ENCODE peak calls at places on chromosomes 13 and 19, in five cellular contexts. One of them, this sample, is unnamed.

GRCh38 chr19:8363803-8364771 is at the start of gene ANGPTL4:
- DNase-seq in mesenchymal stem cell: peak
- DNase-seq in neuronal stem cell: peak
- DNase-seq in IMR-90: peak
- DNase-seq in H9: peak
- DNase-seq in this sample: peak

GRCh38 chr19:12782174-12782423 is 6.7 kb upstream of the HOOK2 start:
- DNase-seq in H9: no peak
- DNase-seq in IMR-90: no peak
- DNase-seq in neuronal stem cell: no peak
- DNase-seq in mesenchymal stem cell: no peak
- DNase-seq in this sample: no peak

GRCh38 chr19:391726-392374 is 17.1 kb downstream of the C2CD4C start:
- DNase-seq in neuronal stem cell: no peak
- DNase-seq in H9: no peak
- DNase-seq in mesenchymal stem cell: no peak
- DNase-seq in IMR-90: no peak
- DNase-seq in this sample: no peak

GRCh38 chr19:29535984-29536508 is 10.3 kb downstream of the VSTM2B start:
- DNase-seq in neuronal stem cell: no peak
- DNase-seq in H9: peak
- DNase-seq in mesenchymal stem cell: no peak
- DNase-seq in IMR-90: no peak
- DNase-seq in this sample: no peak

GRCh38 chr19:56404705-56405056 is 549 bp downstream of the ZNF583 start:
- DNase-seq in neuronal stem cell: no peak
- DNase-seq in IMR-90: no peak
- DNase-seq in H9: no peak
- DNase-seq in mesenchymal stem cell: no peak
- DNase-seq in this sample: no peak

GRCh38 chr13:24827799-24828198 is 63.8 kb downstream of the RNF17 start:
- DNase-seq in mesenchymal stem cell: no peak
- DNase-seq in neuronal stem cell: no peak
- DNase-seq in IMR-90: no peak
- DNase-seq in H9: no peak
- DNase-seq in this sample: no peak

GRCh38 chr13:52738719-52739467 is 727 bp downstream of the CNMD start:
- DNase-seq in neuronal stem cell: peak
- DNase-seq in mesenchymal stem cell: peak
- DNase-seq in IMR-90: no peak
- DNase-seq in H9: peak
- DNase-seq in this sample: peak

GRCh38 chr19:39297931-39298634 is 1.9 kb downstream of the IFNL1 start:
- DNase-seq in IMR-90: no peak
- DNase-seq in mesenchymal stem cell: no peak
- DNase-seq in neuronal stem cell: no peak
- DNase-seq in H9: no peak
- DNase-seq in this sample: no peak

GRCh38 chr13:76622336-76623045 is 263.7 kb downstream of the KCTD12 start:
- DNase-seq in IMR-90: no peak
- DNase-seq in mesenchymal stem cell: no peak
- DNase-seq in neuronal stem cell: no peak
- DNase-seq in H9: no peak
- DNase-seq in this sample: no peak

GRCh38 chr19:42191855-42192254 is 25.6 kb downstream of the DEDD2 start:
- DNase-seq in neuronal stem cell: no peak
- DNase-seq in IMR-90: peak
- DNase-seq in H9: no peak
- DNase-seq in mesenchymal stem cell: peak
- DNase-seq in this sample: no peak

GRCh38 chr19:19120308-19121156 is 17.7 kb downstream of the TMEM161A start:
- DNase-seq in neuronal stem cell: peak
- DNase-seq in IMR-90: peak
- DNase-seq in mesenchymal stem cell: peak
- DNase-seq in H9: peak
- DNase-seq in this sample: peak

GRCh38 chr19:39078436-39079200 is 5.5 kb upstream of the ACP7 start:
- DNase-seq in H9: no peak
- DNase-seq in IMR-90: peak
- DNase-seq in neuronal stem cell: no peak
- DNase-seq in mesenchymal stem cell: peak
- DNase-seq in this sample: no peak

GRCh38 chr19:55712804-55713631 is 25.2 kb downstream of the NLRP9 start:
- DNase-seq in IMR-90: no peak
- DNase-seq in mesenchymal stem cell: no peak
- DNase-seq in H9: no peak
- DNase-seq in neuronal stem cell: no peak
- DNase-seq in this sample: no peak

GRCh38 chr19:18049390-18049789 is 37.3 kb downstream of the IL12RB1 start:
- DNase-seq in IMR-90: peak
- DNase-seq in H9: no peak
- DNase-seq in neuronal stem cell: no peak
- DNase-seq in mesenchymal stem cell: no peak
- DNase-seq in this sample: no peak

GRCh38 chr13:73428706-73429105 is 369.9 kb downstream of the KLF5 start:
- DNase-seq in IMR-90: no peak
- DNase-seq in mesenchymal stem cell: no peak
- DNase-seq in neuronal stem cell: no peak
- DNase-seq in H9: no peak
- DNase-seq in this sample: no peak

GRCh38 chr19:39448271-39448670 is 2.9 kb downstream of the SUPT5H start:
- DNase-seq in mesenchymal stem cell: peak
- DNase-seq in H9: no peak
- DNase-seq in neuronal stem cell: no peak
- DNase-seq in IMR-90: peak
- DNase-seq in this sample: no peak

GRCh38 chr13:31385534-31385933 is 185.8 kb downstream of the B3GLCT start:
- DNase-seq in mesenchymal stem cell: no peak
- DNase-seq in neuronal stem cell: no peak
- DNase-seq in IMR-90: no peak
- DNase-seq in H9: no peak
- DNase-seq in this sample: no peak

GRCh38 chr19:1449467-1450442 is at the start of gene APC2:
- DNase-seq in mesenchymal stem cell: peak
- DNase-seq in IMR-90: peak
- DNase-seq in neuronal stem cell: peak
- DNase-seq in H9: peak
- DNase-seq in this sample: peak
- H3K23ac ChIP-seq in mesenchymal stem cell: no peak
- H3K23ac ChIP-seq in IMR-90: no peak
- H3K23ac ChIP-seq in neuronal stem cell: peak
- H3K23ac ChIP-seq in H9: no peak
- H3K23ac ChIP-seq in this sample: no peak

GRCh38 chr13:32454886-32455593 is 27.1 kb upstream of the N4BP2L1 start:
- DNase-seq in IMR-90: no peak
- DNase-seq in neuronal stem cell: no peak
- DNase-seq in mesenchymal stem cell: no peak
- DNase-seq in H9: no peak
- DNase-seq in this sample: no peak
- H3K23ac ChIP-seq in IMR-90: no peak
- H3K23ac ChIP-seq in neuronal stem cell: peak
- H3K23ac ChIP-seq in mesenchymal stem cell: no peak
- H3K23ac ChIP-seq in H9: no peak
- H3K23ac ChIP-seq in this sample: no peak

DNA sequence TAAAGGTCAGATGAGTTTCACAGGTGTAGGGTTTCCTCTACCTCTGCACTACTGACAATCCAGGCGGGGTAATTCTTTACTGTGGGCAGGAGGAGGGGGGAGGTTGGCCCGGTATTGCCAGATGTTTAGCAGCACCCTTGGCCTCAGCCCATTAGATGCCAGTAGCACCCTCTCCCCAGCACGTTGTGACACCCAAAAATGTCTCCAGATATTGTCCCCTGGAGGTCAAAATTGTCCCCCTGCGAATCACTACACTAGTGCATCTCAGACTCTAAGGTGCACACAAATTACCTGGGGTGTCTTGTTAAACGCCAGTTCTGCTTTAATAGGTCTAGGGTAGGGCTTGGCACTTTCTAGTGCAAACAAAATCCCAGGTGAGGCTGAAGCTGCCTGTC is 3.4 kb upstream of the UBAC2 start:
- DNase-seq in neuronal stem cell: no peak
- DNase-seq in mesenchymal stem cell: no peak
- DNase-seq in IMR-90: no peak
- DNase-seq in H9: no peak
- DNase-seq in this sample: no peak
- H3K23ac ChIP-seq in neuronal stem cell: no peak
- H3K23ac ChIP-seq in mesenchymal stem cell: no peak
- H3K23ac ChIP-seq in IMR-90: no peak
- H3K23ac ChIP-seq in H9: no peak
- H3K23ac ChIP-seq in this sample: no peak

DNA sequence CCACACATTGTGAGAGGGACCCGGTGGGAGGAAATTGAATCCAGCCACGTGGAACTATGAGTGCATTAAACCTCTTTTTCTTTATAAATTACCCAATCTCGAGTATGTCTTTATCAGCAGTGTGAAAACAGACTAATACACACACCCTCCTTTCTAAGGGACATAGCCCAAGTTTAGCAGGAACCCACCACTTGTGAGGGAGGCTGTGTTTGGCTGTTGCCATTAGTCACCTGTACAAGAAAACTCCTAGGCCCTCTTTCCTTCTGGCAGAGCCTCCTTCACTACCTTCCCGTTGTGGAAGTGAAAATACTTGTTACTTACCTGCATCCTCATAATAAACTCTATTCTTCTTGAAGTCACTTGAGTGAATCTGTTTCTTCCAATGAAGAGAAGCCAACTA is 76.3 kb upstream of the FARP1 start:
- DNase-seq in IMR-90: no peak
- DNase-seq in mesenchymal stem cell: no peak
- DNase-seq in H9: no peak
- DNase-seq in neuronal stem cell: no peak
- DNase-seq in this sample: no peak
- H3K23ac ChIP-seq in IMR-90: no peak
- H3K23ac ChIP-seq in mesenchymal stem cell: no peak
- H3K23ac ChIP-seq in H9: no peak
- H3K23ac ChIP-seq in neuronal stem cell: no peak
- H3K23ac ChIP-seq in this sample: no peak

DNA sequence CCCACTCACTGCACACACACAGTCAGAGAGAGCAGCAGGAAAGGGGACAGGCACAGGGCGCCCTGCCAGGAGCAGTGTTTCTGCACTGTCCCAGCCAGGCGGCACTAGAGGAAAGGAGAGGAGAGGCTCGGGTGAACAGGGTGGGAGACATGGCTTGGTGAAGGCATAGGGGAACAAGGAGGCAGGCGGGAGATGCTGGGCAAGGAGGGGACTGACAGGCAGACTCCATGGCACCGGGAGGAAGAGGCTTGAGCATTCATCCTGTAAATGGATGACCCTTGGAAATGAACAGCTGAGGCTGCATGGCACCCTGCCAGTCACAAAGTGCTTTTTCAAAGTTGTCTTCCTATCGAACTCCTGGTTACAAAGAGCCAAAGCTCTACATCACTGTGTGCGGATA is 22.5 kb downstream of the MED26 start:
- DNase-seq in mesenchymal stem cell: no peak
- DNase-seq in H9: no peak
- DNase-seq in neuronal stem cell: no peak
- DNase-seq in IMR-90: no peak
- DNase-seq in this sample: no peak
- H3K23ac ChIP-seq in mesenchymal stem cell: no peak
- H3K23ac ChIP-seq in H9: no peak
- H3K23ac ChIP-seq in neuronal stem cell: no peak
- H3K23ac ChIP-seq in IMR-90: no peak
- H3K23ac ChIP-seq in this sample: no peak

GRCh38 chr19:14971474-14971873 is 8.2 kb downstream of the SLC1A6 start:
- DNase-seq in H9: no peak
- DNase-seq in neuronal stem cell: no peak
- DNase-seq in IMR-90: no peak
- DNase-seq in mesenchymal stem cell: no peak
- DNase-seq in this sample: no peak
- H3K23ac ChIP-seq in H9: no peak
- H3K23ac ChIP-seq in neuronal stem cell: no peak
- H3K23ac ChIP-seq in IMR-90: no peak
- H3K23ac ChIP-seq in mesenchymal stem cell: no peak
- H3K23ac ChIP-seq in this sample: no peak

DNA sequence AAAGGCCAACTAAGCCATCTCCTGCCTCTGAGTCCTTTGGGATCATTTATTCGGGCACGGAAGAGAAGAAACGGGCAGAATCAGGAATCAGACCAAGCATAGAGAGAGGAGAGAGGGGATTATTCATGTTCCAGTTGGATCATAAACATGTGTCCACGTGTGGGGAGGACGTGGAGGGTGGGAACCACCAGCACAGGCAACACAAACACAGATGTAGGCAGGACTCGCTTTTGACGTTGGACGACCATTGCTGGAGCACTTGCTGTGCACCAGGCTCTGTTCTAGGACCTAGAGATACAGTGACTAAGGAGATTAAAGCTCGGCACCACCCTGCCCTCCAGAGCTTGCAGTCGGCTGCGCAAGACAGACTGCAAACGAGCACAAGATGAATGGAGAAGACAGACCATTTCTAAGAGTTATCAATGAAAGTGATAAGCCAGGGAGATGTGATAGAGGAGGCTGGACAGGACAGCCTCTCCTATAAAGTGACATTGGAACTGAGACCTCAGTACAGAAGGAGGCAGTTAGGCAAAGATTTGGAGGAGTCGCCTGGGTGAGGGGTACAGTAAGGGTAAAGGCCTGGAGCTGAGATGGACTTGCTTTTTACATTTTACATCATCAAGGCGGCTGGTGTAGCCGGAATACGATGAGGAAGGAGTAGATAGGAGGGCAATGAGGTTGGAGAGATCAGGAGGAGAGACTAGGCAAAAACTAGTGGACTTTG is 716 bp downstream of the SH2D3A start:
- DNase-seq in IMR-90: no peak
- DNase-seq in neuronal stem cell: no peak
- DNase-seq in H9: peak
- DNase-seq in mesenchymal stem cell: no peak
- DNase-seq in this sample: peak
- H3K23ac ChIP-seq in IMR-90: no peak
- H3K23ac ChIP-seq in neuronal stem cell: no peak
- H3K23ac ChIP-seq in H9: peak
- H3K23ac ChIP-seq in mesenchymal stem cell: no peak
- H3K23ac ChIP-seq in this sample: no peak

GRCh38 chr19:52651956-52652355 is 13.8 kb upstream of the ZNF83 start:
- DNase-seq in neuronal stem cell: no peak
- DNase-seq in H9: no peak
- DNase-seq in mesenchymal stem cell: no peak
- DNase-seq in IMR-90: no peak
- DNase-seq in this sample: no peak

GRCh38 chr19:52653161-52653560 is 15.0 kb upstream of the ZNF83 start:
- DNase-seq in neuronal stem cell: no peak
- DNase-seq in mesenchymal stem cell: no peak
- DNase-seq in IMR-90: no peak
- DNase-seq in H9: no peak
- DNase-seq in this sample: no peak

GRCh38 chr19:52646571-52647222 is 8.5 kb upstream of the ZNF83 start:
- DNase-seq in IMR-90: peak
- DNase-seq in mesenchymal stem cell: no peak
- DNase-seq in H9: no peak
- DNase-seq in neuronal stem cell: no peak
- DNase-seq in this sample: no peak

GRCh38 chr19:52648336-52648990 is 10.3 kb upstream of the ZNF83 start:
- DNase-seq in mesenchymal stem cell: peak
- DNase-seq in IMR-90: peak
- DNase-seq in neuronal stem cell: no peak
- DNase-seq in H9: no peak
- DNase-seq in this sample: no peak
- H3K23ac ChIP-seq in mesenchymal stem cell: no peak
- H3K23ac ChIP-seq in IMR-90: peak
- H3K23ac ChIP-seq in neuronal stem cell: no peak
- H3K23ac ChIP-seq in H9: no peak
- H3K23ac ChIP-seq in this sample: no peak

GRCh38 chr19:3626473-3627350 is at the start of gene CACTIN:
- DNase-seq in neuronal stem cell: peak
- DNase-seq in IMR-90: peak
- DNase-seq in H9: peak
- DNase-seq in mesenchymal stem cell: peak
- DNase-seq in this sample: peak
- H3K23ac ChIP-seq in neuronal stem cell: peak
- H3K23ac ChIP-seq in IMR-90: peak
- H3K23ac ChIP-seq in H9: no peak
- H3K23ac ChIP-seq in mesenchymal stem cell: no peak
- H3K23ac ChIP-seq in this sample: no peak

This sample was measured in mesendoderm.